ENCODE peak calls at places on chromosomes 4 and X, in ten cellular contexts. D is thyroid gland, C is esophagus squamous epithelium, M is A549, N is breast epithelium, Z is GM12878, S is right lobe of liver, I is IMR-90, O is K562, B is heart left ventricle. P is an unnamed sample.

GRCh38 chr4:132180020-132180427 is 969.1 kb upstream of the PCDH10 start:
- DNase-seq in D (no peak), C (no peak), M (no peak), N (no peak), Z (no peak), S (no peak), I (peak; percentile 80), O (no peak), B (no peak), P (no peak)

GRCh38 chrX:150913511-150913910 is 15.0 kb upstream of the CD99L2 start:
- DNase-seq in D (no peak), C (no peak), M (no peak), N (no peak), Z (no peak), S (no peak), I (peak; percentile 41), O (no peak), B (no peak), P (no peak)

GRCh38 chr4:159400782-159401712 is 298.2 kb downstream of the RAPGEF2 start:
- DNase-seq in D (no peak), C (no peak), M (no peak), N (no peak), Z (no peak), S (no peak), I (peak; percentile 70), O (no peak), B (no peak), P (no peak)

GRCh38 chr4:68404153-68404552 is 43.1 kb upstream of the TMPRSS11E start:
- DNase-seq in D (no peak), C (no peak), M (no peak), N (no peak), Z (no peak), S (no peak), I (no peak), O (no peak), B (no peak), P (no peak)

GRCh38 chr4:180993179-180993841 is 1249.9 kb upstream of the TENM3 start:
- DNase-seq in D (no peak), C (no peak), M (no peak), N (no peak), Z (no peak), S (no peak), I (no peak), O (no peak), B (no peak), P (no peak)

GRCh38 chrX:150625875-150626274 is 57.5 kb downstream of the MTM1 start:
- DNase-seq in D (no peak), C (no peak), M (no peak), N (no peak), Z (no peak), S (no peak), I (no peak), O (no peak), B (no peak), P (no peak)

GRCh38 chrX:154727418-154728323 is 23.2 kb downstream of the GAB3 start:
- DNase-seq in D (peak; percentile 65), C (no peak), M (no peak), N (peak; percentile 78), Z (no peak), S (peak; percentile 65), I (peak; percentile 77), O (no peak), B (peak; percentile 78), P (no peak)

GRCh38 chr4:157521916-157522315 is 301.4 kb downstream of the GRIA2 start:
- DNase-seq in D (no peak), C (no peak), M (no peak), N (no peak), Z (no peak), S (no peak), I (no peak), O (no peak), B (no peak), P (no peak)

GRCh38 chr4:107351196-107351595 is 315.1 kb upstream of the DKK2 start:
- DNase-seq in D (no peak), C (no peak), M (no peak), N (no peak), Z (no peak), S (no peak), I (no peak), O (no peak), B (no peak), P (no peak)

GRCh38 chrX:20221902-20222301 is 44.8 kb downstream of the RPS6KA3 start:
- DNase-seq in D (no peak), C (no peak), M (peak; percentile 86), N (no peak), Z (no peak), S (no peak), I (peak; percentile 42), O (no peak), B (no peak), P (peak; percentile 60)

DNA sequence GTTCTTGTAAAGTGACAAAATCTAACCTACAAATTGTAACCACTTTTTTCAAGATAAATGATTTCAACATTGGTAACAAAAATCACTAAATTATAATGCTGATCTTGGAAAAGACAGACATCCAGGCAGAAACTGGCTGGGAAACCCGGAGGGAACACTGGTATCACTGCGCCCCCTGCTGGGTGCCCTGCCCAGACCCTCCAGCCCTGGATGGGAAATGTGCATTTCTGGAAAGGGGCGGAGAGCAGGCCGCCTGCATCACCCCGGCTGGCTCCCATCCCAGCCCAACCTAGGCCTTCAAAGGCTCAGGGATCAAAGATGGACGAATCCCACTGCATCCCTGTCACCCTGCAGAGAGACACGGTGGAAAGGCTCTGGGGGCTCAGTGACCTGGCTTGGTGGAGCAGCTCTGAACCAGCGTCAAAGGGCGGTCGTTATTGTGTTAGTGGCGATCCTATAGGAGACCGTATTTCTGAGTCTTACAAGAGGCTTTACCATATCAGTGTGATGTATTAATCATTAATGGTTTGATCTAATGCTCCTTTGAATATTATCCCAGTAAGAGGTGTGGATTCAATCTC is 37.3 kb downstream of the ACOX3 start:
- DNase-seq in D (peak; percentile 88), C (no peak), M (peak; percentile 66), N (peak; percentile 66), Z (no peak), S (peak; percentile 83), I (peak; percentile 77), O (peak; percentile 91), B (peak; percentile 90), P (peak; percentile 74)
- TF ChIP-seq POLR2A in D (no peak), C (no peak), M (no peak), N (no peak), Z (no peak), S (no peak), I (peak; percentile 40), O (no peak), B (no peak), P (no peak)

GRCh38 chrX:49199906-49200771 is at the start of gene SYP:
- DNase-seq in D (peak; percentile 90), C (peak; percentile 48), M (peak; percentile 91), N (peak; percentile 87), Z (no peak), S (peak; percentile 90), I (peak; percentile 82), O (peak; percentile 97), B (peak; percentile 90), P (peak; percentile 92)
- TF ChIP-seq POLR2A in D (no peak), C (peak; percentile 52), M (peak; percentile 90), N (peak; percentile 22), Z (peak; percentile 92), S (peak; percentile 50), I (no peak), O (peak; percentile 88), B (no peak), P (peak; percentile 81)

DNA sequence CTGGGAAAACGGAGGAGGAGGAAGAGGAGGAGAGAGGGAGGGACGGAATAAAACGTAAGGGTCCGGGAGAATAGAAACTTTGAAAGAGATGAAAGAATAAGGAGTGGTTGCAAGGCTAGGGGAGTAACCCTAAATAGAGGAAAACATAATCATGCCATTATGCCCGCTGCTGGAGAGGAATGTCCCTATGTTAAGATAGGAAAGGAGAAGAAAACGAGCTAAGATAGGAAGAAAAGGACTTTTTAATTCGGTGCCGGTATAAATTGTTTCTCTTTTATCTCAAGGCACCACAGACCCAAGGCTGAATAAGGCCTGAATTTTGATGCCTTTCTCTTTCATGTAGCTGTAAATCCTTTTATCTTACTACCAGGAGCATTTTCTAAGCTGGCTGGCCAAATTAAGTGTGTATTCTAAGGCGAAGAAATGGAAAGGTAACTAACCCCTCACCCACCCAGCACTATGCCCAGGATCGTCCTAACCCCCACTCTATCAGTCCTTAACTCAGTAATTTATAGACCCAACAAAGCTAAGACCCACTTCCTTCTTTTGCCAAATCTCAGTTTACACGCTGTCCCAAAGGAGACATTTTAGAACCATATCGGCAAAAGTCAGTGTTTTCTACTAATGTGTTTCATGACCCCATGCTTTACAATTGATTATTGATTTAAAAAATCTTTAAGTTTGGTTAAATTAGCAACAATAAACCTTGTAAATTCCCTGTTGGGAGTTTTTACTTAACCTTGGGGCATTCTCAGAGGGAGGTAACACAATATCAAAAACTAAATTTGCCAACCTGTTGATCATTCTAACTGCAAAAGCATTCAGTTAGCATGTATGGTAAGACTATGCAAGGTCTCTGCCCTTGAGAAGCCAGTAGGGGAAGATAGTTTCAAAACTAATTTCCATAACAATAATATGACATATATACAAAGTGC is 1.1 kb upstream of the CUL4B start:
- DNase-seq in D (no peak), C (no peak), M (no peak), N (no peak), Z (no peak), S (no peak), I (no peak), O (no peak), B (no peak), P (peak; percentile 26)
- TF ChIP-seq POLR2A in D (no peak), C (no peak), M (no peak), N (no peak), Z (no peak), S (no peak), I (peak; percentile 67), O (peak; percentile 79), B (no peak), P (peak; percentile 49)

DNA sequence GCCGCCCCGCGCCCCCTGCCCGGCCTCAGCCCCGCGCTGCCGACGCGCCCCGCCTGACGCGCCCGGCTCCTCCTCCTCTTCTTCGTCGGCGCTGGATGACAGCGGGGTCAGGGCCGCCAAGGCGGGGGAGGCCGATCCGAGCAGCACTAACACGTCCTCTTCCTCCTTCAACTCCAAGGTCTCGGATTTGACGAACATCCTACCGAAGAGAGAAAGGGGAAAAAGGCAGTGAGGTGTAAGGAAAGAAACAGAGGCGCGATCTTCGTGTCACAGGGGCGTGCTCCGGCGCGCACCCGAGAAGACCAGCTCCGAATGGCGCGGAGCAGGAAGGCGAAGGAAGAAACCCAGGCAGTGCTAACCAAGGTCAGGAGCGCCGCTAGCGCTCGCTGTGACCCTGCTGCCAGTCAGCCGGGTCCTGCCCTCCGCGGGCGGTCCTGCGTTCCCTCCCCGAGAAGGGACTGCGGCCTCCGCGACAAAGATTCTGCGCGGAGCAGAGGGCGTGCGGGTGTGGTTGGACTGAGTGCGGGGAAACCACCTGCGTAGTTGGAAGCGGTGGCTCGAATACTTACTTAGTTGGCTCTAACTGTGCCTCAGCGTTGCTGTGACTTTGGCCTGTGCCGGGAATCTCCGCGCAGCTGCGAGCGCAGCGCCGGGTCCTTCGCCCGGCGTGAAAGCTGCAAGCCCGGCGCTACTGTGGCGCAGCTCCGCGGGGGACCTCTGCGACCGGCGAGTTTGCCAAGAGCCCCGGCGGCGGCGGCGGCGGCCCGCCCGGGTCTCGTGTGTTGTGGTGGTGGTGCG is 503 bp downstream of the NEUROG2 start:
- DNase-seq in D (peak; percentile 32), C (peak; percentile 1), M (peak; percentile 27), N (no peak), Z (no peak), S (no peak), I (no peak), O (peak; percentile 30), B (no peak), P (peak; percentile 47)
- TF ChIP-seq POLR2A in D (no peak), C (no peak), M (no peak), N (no peak), Z (peak; percentile 68), S (no peak), I (no peak), O (no peak), B (no peak), P (no peak)